ENCODE peak calls at places on chromosomes 4 and X, in six cellular contexts. W, K, Y, U, Z and I are unnamed samples.

GRCh38 chrX:136386821-136387220 is 86.1 kb downstream of the ADGRG4 start:
- DNase-seq in W (no peak), K (no peak), Y (no peak), U (no peak), Z (no peak), I (no peak)

GRCh38 chrX:100642296-100642695 is 1.7 kb upstream of the SRPX2 start:
- DNase-seq in W (no peak), K (no peak), Y (no peak), U (no peak), Z (peak; percentile 69), I (no peak)

GRCh38 chr4:137705171-137705783 is 173.0 kb upstream of the PCDH18 start:
- DNase-seq in W (peak; percentile 83), K (no peak), Y (no peak), U (peak; percentile 92), Z (peak; percentile 1), I (no peak)

GRCh38 chr4:67292045-67292444 is 253.3 kb downstream of the CENPC start:
- DNase-seq in W (no peak), K (no peak), Y (no peak), U (no peak), Z (peak; percentile 1), I (no peak)

GRCh38 chrX:108795240-108795639 is 58.9 kb upstream of the IRS4 start:
- DNase-seq in W (no peak), K (no peak), Y (no peak), U (no peak), Z (no peak), I (no peak)

GRCh38 chrX:41265615-41266014 is 68.3 kb upstream of the DDX3X start:
- DNase-seq in W (peak; percentile 80), K (no peak), Y (peak; percentile 18), U (no peak), Z (peak; percentile 87), I (no peak)

GRCh38 chr4:1178300-1179088 is 6.1 kb upstream of the SPON2 start:
- DNase-seq in W (no peak), K (peak; percentile 30), Y (no peak), U (no peak), Z (no peak), I (no peak)

GRCh38 chrX:44223150-44223549 is 120.3 kb downstream of the EFHC2 start:
- DNase-seq in W (peak; percentile 42), K (no peak), Y (no peak), U (peak; percentile 20), Z (peak; percentile 88), I (peak; percentile 45)

GRCh38 chrX:137565921-137566745 is at the start of gene ZIC3:
- DNase-seq in W (peak; percentile 0), K (peak; percentile 87), Y (no peak), U (no peak), Z (no peak), I (peak; percentile 49)

GRCh38 chrX:85223359-85223758 is 20.2 kb downstream of the SATL1 start:
- DNase-seq in W (no peak), K (no peak), Y (no peak), U (no peak), Z (no peak), I (no peak)

GRCh38 chr4:151114338-151114737 is 14.9 kb downstream of the RPS3A start:
- DNase-seq in W (no peak), K (no peak), Y (no peak), U (no peak), Z (no peak), I (no peak)

GRCh38 chr4:72971572-72971971 is 97.9 kb downstream of the COX18 start:
- DNase-seq in W (peak; percentile 76), K (no peak), Y (no peak), U (peak; percentile 66), Z (peak; percentile 90), I (peak; percentile 31)

GRCh38 chrX:63673896-63674295 is 111.1 kb downstream of the ARHGEF9 start:
- DNase-seq in W (no peak), K (no peak), Y (no peak), U (no peak), Z (no peak), I (no peak)

GRCh38 chr4:10803944-10804343 is 119.4 kb upstream of the CLNK start:
- DNase-seq in W (no peak), K (no peak), Y (no peak), U (no peak), Z (no peak), I (no peak)

GRCh38 chrX:20514358-20514757 is 247.6 kb upstream of the RPS6KA3 start:
- DNase-seq in W (peak; percentile 68), K (no peak), Y (no peak), U (peak; percentile 57), Z (peak; percentile 96), I (peak; percentile 40)

GRCh38 chr4:53937327-53937726 is 127.1 kb downstream of the CHIC2 start:
- DNase-seq in W (no peak), K (no peak), Y (no peak), U (no peak), Z (no peak), I (no peak)

GRCh38 chrX:45191383-45191782 is 9.3 kb downstream of the DIPK2B start:
- DNase-seq in W (no peak), K (no peak), Y (peak; percentile 3), U (no peak), Z (no peak), I (no peak)

GRCh38 chrX:130645955-130646583 is 244.3 kb downstream of the RBMX2 start:
- DNase-seq in W (no peak), K (peak; percentile 61), Y (no peak), U (no peak), Z (no peak), I (no peak)

GRCh38 chr4:150006197-150006596 is 72.0 kb upstream of the DCLK2 start:
- DNase-seq in W (peak; percentile 75), K (no peak), Y (no peak), U (no peak), Z (peak; percentile 52), I (no peak)

GRCh38 chr4:143700060-143700419 is 435 bp downstream of the FREM3 start:
- DNase-seq in W (peak; percentile 1), K (peak; percentile 74), Y (no peak), U (no peak), Z (no peak), I (no peak)

GRCh38 chr4:71186566-71187398 is 152.0 kb upstream of the SLC4A4 start:
- DNase-seq in W (peak; percentile 69), K (peak; percentile 88), Y (no peak), U (no peak), Z (peak; percentile 56), I (peak; percentile 9)

GRCh38 chr4:121192500-121192899 is 28.4 kb upstream of the TNIP3 start:
- DNase-seq in W (peak; percentile 55), K (no peak), Y (peak; percentile 68), U (no peak), Z (peak; percentile 38), I (peak; percentile 13)

GRCh38 chrX:49061490-49061889 is 2.7 kb downstream of the CCDC120 start:
- DNase-seq in W (no peak), K (no peak), Y (no peak), U (no peak), Z (no peak), I (no peak)

GRCh38 chrX:21374994-21375794 is 976 bp downstream of the CNKSR2 start:
- DNase-seq in W (no peak), K (peak; percentile 50), Y (no peak), U (no peak), Z (no peak), I (no peak)

GRCh38 chr4:174198396-174199179 is 84.9 kb downstream of the FBXO8 start:
- DNase-seq in W (peak; percentile 78), K (no peak), Y (no peak), U (peak; percentile 27), Z (peak; percentile 84), I (peak; percentile 68)

GRCh38 chr4:15003891-15004700 is 1.8 kb downstream of the CPEB2 start:
- DNase-seq in W (peak; percentile 9), K (peak; percentile 83), Y (peak; percentile 63), U (no peak), Z (peak; percentile 27), I (peak; percentile 3)

GRCh38 chr4:22356996-22357596 is 158.8 kb downstream of the ADGRA3 start:
- DNase-seq in W (peak; percentile 15), K (no peak), Y (peak; percentile 49), U (no peak), Z (peak; percentile 33), I (no peak)

GRCh38 chr4:4642201-4643025 is 100.6 kb upstream of the STX18 start:
- DNase-seq in W (no peak), K (no peak), Y (no peak), U (no peak), Z (no peak), I (no peak)